ENCODE peak calls at places on chromosomes 5 and 9, in four cellular contexts. A, R, V and U are unnamed samples.
A peak's percentile ranks its signal among the peaks of the same experiment; 100 is the strongest.

GRCh38 chr5:160166973-160167622 is 47.8 kb upstream of the PWWP2A start:
- DNase-seq in A (no peak), R (no peak), V (no peak), U (no peak)

GRCh38 chr9:126690431-126691051 is 76.8 kb downstream of the LMX1B start:
- DNase-seq in A (no peak), R (no peak), V (no peak), U (no peak)

GRCh38 chr5:149153751-149154610 is 12.7 kb downstream of the ABLIM3 start:
- DNase-seq in A (no peak), R (no peak), V (peak; percentile 70), U (no peak)

GRCh38 chr9:77851862-77852602 is 179.6 kb downstream of the GNAQ start:
- DNase-seq in A (no peak), R (no peak), V (peak; percentile 25), U (no peak)

GRCh38 chr9:71592400-71592799 is 175.9 kb downstream of the CEMIP2 start:
- DNase-seq in A (no peak), R (no peak), V (peak; percentile 32), U (no peak)

GRCh38 chr5:100697970-100698369 is 162.8 kb downstream of the FAM174A start:
- DNase-seq in A (no peak), R (no peak), V (no peak), U (no peak)

GRCh38 chr5:37112383-37112991 is 136.7 kb downstream of the CPLANE1 start:
- DNase-seq in A (no peak), R (no peak), V (peak; percentile 26), U (no peak)

GRCh38 chr9:129146441-129146933 is 31.6 kb downstream of the IER5L start:
- DNase-seq in A (peak; percentile 76), R (no peak), V (peak; percentile 64), U (no peak)

GRCh38 chr5:20601678-20602100 is 613.7 kb upstream of the CDH18 start:
- DNase-seq in A (no peak), R (no peak), V (peak; percentile 71), U (no peak)

GRCh38 chr5:64838803-64839202 is 70.1 kb downstream of the CWC27 start:
- DNase-seq in A (no peak), R (no peak), V (peak; percentile 23), U (no peak)

GRCh38 chr5:90484540-90484939 is 9.9 kb downstream of the POLR3G start:
- DNase-seq in A (no peak), R (no peak), V (no peak), U (no peak)

GRCh38 chr9:94084314-94084713 is at the start of gene PTPDC1:
- DNase-seq in A (no peak), R (no peak), V (peak; percentile 76), U (no peak)

GRCh38 chr5:55521903-55522302 is 12.9 kb downstream of the PLPP1 start:
- DNase-seq in A (no peak), R (no peak), V (no peak), U (no peak)

GRCh38 chr5:75885321-75885720 is 168.1 kb upstream of the POC5 start:
- DNase-seq in A (no peak), R (no peak), V (no peak), U (no peak)

GRCh38 chr5:176619569-176620332 is 9.8 kb upstream of the GPRIN1 start:
- DNase-seq in A (no peak), R (no peak), V (no peak), U (no peak)

GRCh38 chr5:11182441-11183080 is 421.5 kb upstream of the DAP start:
- DNase-seq in A (no peak), R (no peak), V (peak; percentile 57), U (no peak)

GRCh38 chr5:4700082-4700481 is 440.0 kb upstream of the ADAMTS16 start:
- DNase-seq in A (no peak), R (no peak), V (peak; percentile 71), U (no peak)

GRCh38 chr5:136686192-136686872 is 321.0 kb upstream of the TRPC7 start:
- DNase-seq in A (no peak), R (no peak), V (peak; percentile 43), U (no peak)

GRCh38 chr5:95620030-95620869 is at the start of gene GPR150:
- DNase-seq in A (peak; percentile 28), R (peak; percentile 52), V (peak; percentile 50), U (peak; percentile 55)

GRCh38 chr9:82934949-82935348 is 128.0 kb downstream of the RASEF start:
- DNase-seq in A (no peak), R (no peak), V (peak; percentile 95), U (no peak)

GRCh38 chr5:17143335-17143734 is 74.1 kb upstream of the BASP1 start:
- DNase-seq in A (no peak), R (no peak), V (no peak), U (no peak)

GRCh38 chr5:116923344-116923743 is 348.7 kb upstream of the SEMA6A start:
- DNase-seq in A (no peak), R (no peak), V (no peak), U (no peak)

GRCh38 chr5:107821288-107821687 is 150.6 kb upstream of the EFNA5 start:
- DNase-seq in A (no peak), R (no peak), V (no peak), U (no peak)

GRCh38 chr5:78979117-78979742 is 5.9 kb downstream of the ARSB start:
- DNase-seq in A (no peak), R (no peak), V (no peak), U (no peak)

GRCh38 chr5:126776499-126777256 is at the start of gene LMNB1:
- DNase-seq in A (peak; percentile 92), R (peak; percentile 91), V (peak; percentile 95), U (peak; percentile 93)

GRCh38 chr9:102044133-102044532 is 305.7 kb upstream of the GRIN3A start:
- DNase-seq in A (no peak), R (no peak), V (no peak), U (no peak)
- H3K9me3 ChIP-seq in A (no peaks in the 10 kb centered on the region), R (no peaks in the 10 kb centered on the region), V (no peaks in the 10 kb centered on the region), U (no peaks in the 10 kb centered on the region)

DNA sequence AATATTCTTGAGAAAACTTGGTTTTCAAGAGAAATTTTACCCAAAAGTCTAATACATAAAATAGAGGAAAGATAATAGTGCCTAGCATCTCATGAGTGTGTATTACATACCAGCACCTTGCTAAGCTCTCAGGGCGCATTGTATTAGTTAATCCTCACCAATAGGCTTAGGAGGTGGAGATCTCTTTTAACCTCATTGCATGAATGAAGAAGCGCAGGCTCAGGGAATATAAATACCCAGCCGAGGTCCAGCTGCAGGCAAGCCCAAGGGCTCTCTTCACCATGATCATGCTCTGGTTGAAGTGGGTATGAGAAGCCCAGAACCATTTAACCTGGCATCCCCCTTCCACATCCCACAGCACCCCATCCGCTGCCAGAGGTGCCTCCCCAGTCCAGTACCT is 46.0 kb downstream of the CAMK2A start:
- DNase-seq in A (no peak), R (no peak), V (no peak), U (no peak)
- H3K9me3 ChIP-seq in A (no peaks in the 10 kb centered on the region), R (no peaks in the 10 kb centered on the region), V (no peaks in the 10 kb centered on the region), U (no peaks in the 10 kb centered on the region)

GRCh38 chr5:153939101-153939500 is 99.6 kb downstream of the FAM114A2 start:
- DNase-seq in A (no peak), R (no peak), V (no peak), U (no peak)
- H3K9me3 ChIP-seq in A (no peaks in the 10 kb centered on the region), R (no peaks in the 10 kb centered on the region), V (no peaks in the 10 kb centered on the region), U (peaks cover 5% of the 10 kb centered on the region)

DNA sequence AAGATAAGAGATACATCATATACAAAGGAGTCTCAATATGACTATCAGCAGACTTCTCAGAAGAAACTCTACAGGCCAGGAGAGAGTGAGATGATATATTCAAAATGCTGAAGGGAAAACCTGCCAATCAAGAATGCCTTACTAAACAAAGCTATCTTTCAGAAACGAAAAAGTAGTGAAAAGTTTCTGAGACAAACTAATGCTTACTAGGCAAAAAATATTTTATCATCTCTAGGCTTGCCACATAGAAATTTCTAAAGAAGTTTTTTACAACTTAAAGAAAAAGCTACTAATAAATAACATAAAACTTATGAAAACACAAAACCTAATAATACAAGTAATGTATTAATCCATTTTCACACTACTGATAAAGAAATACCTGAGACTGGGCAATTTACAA is 59.9 kb upstream of the SPEF2 start:
- DNase-seq in A (no peak), R (no peak), V (no peak), U (no peak)
- H3K9me3 ChIP-seq in A (peaks cover 8% of the 10 kb centered on the region), R (peaks cover 12% of the 10 kb centered on the region), V (no peaks in the 10 kb centered on the region), U (no peaks in the 10 kb centered on the region)

GRCh38 chr5:58018016-58018415 is 441.9 kb downstream of the PLK2 start:
- DNase-seq in A (no peak), R (no peak), V (no peak), U (no peak)
- H3K9me3 ChIP-seq in A (no peaks in the 10 kb centered on the region), R (no peaks in the 10 kb centered on the region), V (no peaks in the 10 kb centered on the region), U (no peaks in the 10 kb centered on the region)

DNA sequence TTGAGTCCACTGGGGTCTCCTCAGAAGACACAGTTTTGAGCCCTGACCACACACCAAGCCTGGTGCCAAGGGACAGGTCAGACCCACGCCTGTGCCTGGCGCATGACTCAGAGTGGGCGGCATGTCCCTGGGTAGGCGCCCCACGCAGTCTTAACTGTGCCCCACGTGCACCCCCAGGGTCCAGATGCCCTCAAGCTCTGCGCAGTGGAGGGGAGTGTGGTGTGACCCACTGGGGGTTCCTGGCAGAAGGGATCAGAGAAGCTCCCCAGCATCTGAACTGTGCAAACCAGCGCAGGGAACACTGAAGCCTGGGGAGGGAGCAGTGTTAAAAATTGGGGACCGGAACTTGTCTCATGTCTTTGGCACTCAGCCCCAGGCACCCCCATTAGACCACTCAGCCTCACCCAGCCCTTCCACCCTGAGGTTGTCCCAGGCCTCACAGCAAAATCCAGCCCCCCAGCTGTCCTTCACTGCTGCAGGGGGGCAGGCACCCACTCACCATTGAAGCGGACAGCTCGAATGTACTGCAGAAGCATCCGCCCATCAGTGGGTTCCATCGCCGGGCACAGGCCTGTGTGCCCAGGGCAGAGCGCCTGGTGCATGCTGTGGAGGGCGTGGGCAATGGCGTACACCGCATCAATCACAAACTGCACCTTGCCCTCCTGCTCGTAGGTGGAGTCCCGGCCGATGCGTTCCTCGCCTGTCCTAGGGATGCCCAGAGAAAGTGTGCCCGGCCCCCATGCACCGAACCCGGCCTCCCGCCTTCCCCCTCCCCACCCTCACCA is 6.5 kb downstream of the GRM6 start:
- DNase-seq in A (no peak), R (no peak), V (no peak), U (no peak)
- H3K9me3 ChIP-seq in A (peaks cover 38% of the 10 kb centered on the region), R (no peaks in the 10 kb centered on the region), V (no peaks in the 10 kb centered on the region), U (no peaks in the 10 kb centered on the region)

GRCh38 chr5:180849827-180850226 is 11.2 kb downstream of the ZFP62 start:
- DNase-seq in A (no peak), R (no peak), V (no peak), U (no peak)
- H3K9me3 ChIP-seq in A (peaks cover 10% of the 10 kb centered on the region), R (no peaks in the 10 kb centered on the region), V (peaks cover 13% of the 10 kb centered on the region), U (peaks cover 10% of the 10 kb centered on the region)

DNA sequence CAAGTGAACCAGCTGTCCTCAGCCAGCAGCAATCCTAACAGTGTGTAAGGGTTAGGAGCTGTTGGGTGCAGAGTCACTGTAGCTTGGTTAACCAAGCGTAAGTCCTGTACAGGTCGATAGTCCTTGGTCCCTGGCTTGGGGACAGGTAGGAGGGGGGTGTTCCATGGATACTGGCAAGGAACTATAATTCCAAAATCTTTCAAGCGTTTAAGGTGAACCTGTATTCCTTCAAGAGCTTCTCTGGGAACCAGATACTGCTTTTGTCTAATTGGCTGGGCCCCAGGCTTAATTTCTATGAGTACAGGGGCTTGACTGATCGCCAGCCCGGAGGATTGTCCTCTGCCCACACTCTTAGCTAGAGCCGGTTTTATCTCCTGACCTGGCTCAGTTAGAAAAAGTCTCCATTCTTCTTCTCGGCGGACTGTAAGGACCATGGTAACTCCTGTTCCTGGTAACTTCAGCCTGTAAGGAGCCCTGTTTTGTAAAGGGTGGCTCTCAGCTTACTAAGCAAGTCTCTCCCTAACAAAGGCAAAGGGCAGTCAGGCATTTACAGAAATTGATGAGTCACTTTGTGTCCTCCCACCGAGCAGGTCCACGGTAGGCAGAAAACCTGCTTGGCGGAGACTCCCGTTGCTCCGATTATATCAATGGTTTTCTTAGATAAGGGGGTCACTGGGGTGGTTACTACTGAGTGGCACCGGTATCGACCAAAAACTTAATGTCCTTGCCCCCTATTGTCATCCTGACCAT is 6.0 kb upstream of the ZNF354C start:
- DNase-seq in A (no peak), R (no peak), V (no peak), U (no peak)
- H3K9me3 ChIP-seq in A (no peaks in the 10 kb centered on the region), R (no peaks in the 10 kb centered on the region), V (no peaks in the 10 kb centered on the region), U (no peaks in the 10 kb centered on the region)